ENCODE peak calls at places on chromosomes 16 and 17, in six cellular contexts. Z, U, T, H, B and V are unnamed samples.

GRCh38 chr16:51524555-51525373 is 373.7 kb upstream of the SALL1 start:
- DNase-seq in Z (no peak), U (peak; percentile 26), T (no peak), H (peak; percentile 55), B (no peak), V (peak; percentile 51)

GRCh38 chr16:22732959-22733358 is 81.0 kb upstream of the HS3ST2 start:
- DNase-seq in Z (no peak), U (no peak), T (no peak), H (no peak), B (no peak), V (no peak)

GRCh38 chr17:76528156-76528527 is 9.4 kb downstream of the CYGB start:
- DNase-seq in Z (no peak), U (no peak), T (no peak), H (no peak), B (no peak), V (no peak)

GRCh38 chr16:30926333-30926811 is 3.0 kb downstream of the FBXL19 start:
- DNase-seq in Z (no peak), U (no peak), T (no peak), H (no peak), B (no peak), V (no peak)

GRCh38 chr17:30005709-30006320 is 64.4 kb downstream of the EFCAB5 start:
- DNase-seq in Z (no peak), U (no peak), T (no peak), H (no peak), B (no peak), V (peak; percentile 41)

GRCh38 chr16:84532299-84532724 is 27.9 kb upstream of the MEAK7 start:
- DNase-seq in Z (peak; percentile 62), U (peak; percentile 62), T (no peak), H (peak; percentile 63), B (peak; percentile 78), V (peak; percentile 81)

GRCh38 chr16:56589141-56590039 is at the start of gene MT3:
- DNase-seq in Z (no peak), U (no peak), T (peak; percentile 70), H (peak; percentile 9), B (no peak), V (peak; percentile 32)

GRCh38 chr17:65730711-65731169 is 169.3 kb upstream of the AXIN2 start:
- DNase-seq in Z (no peak), U (no peak), T (no peak), H (no peak), B (peak; percentile 64), V (no peak)

GRCh38 chr16:4937782-4938682 is 1.1 kb upstream of the PPL start:
- DNase-seq in Z (no peak), U (no peak), T (no peak), H (peak; percentile 77), B (no peak), V (peak; percentile 57)

GRCh38 chr17:81509687-81510523 is 2.7 kb downstream of the ACTG1 start:
- DNase-seq in Z (no peak), U (no peak), T (no peak), H (no peak), B (no peak), V (no peak)

GRCh38 chr16:86924537-86924936 is 346.2 kb downstream of the FOXL1 start:
- DNase-seq in Z (no peak), U (no peak), T (no peak), H (no peak), B (no peak), V (peak; percentile 62)

GRCh38 chr16:6957676-6958075 is 375.0 kb upstream of the RBFOX1 start:
- DNase-seq in Z (no peak), U (no peak), T (peak; percentile 20), H (no peak), B (no peak), V (no peak)

GRCh38 chr16:54479546-54479945 is 193.0 kb upstream of the IRX3 start:
- DNase-seq in Z (no peak), U (no peak), T (no peak), H (no peak), B (no peak), V (no peak)

GRCh38 chr17:76268015-76268749 is 3.0 kb downstream of the UBALD2 start:
- DNase-seq in Z (peak; percentile 82), U (no peak), T (peak; percentile 64), H (peak; percentile 57), B (peak; percentile 93), V (peak; percentile 95)

GRCh38 chr17:56896968-56897359 is 16.9 kb downstream of the TRIM25 start:
- DNase-seq in Z (no peak), U (no peak), T (no peak), H (no peak), B (no peak), V (no peak)

GRCh38 chr16:35391328-35391727 is 1931.9 kb downstream of the TP53TG3F start:
- DNase-seq in Z (peak; percentile 15), U (no peak), T (peak; percentile 17), H (no peak), B (no peak), V (peak; percentile 62)

GRCh38 chr17:71436479-71436878 is 684.3 kb upstream of the SOX9 start:
- DNase-seq in Z (no peak), U (no peak), T (no peak), H (no peak), B (no peak), V (peak; percentile 41)

GRCh38 chr17:71441098-71441497 is 679.7 kb upstream of the SOX9 start:
- DNase-seq in Z (no peak), U (peak; percentile 45), T (no peak), H (no peak), B (no peak), V (peak; percentile 94)

GRCh38 chr17:71440513-71440912 is 680.3 kb upstream of the SOX9 start:
- DNase-seq in Z (no peak), U (no peak), T (no peak), H (no peak), B (no peak), V (no peak)

GRCh38 chr17:71437176-71437575 is 683.6 kb upstream of the SOX9 start:
- DNase-seq in Z (no peak), U (no peak), T (no peak), H (no peak), B (no peak), V (no peak)

DNA sequence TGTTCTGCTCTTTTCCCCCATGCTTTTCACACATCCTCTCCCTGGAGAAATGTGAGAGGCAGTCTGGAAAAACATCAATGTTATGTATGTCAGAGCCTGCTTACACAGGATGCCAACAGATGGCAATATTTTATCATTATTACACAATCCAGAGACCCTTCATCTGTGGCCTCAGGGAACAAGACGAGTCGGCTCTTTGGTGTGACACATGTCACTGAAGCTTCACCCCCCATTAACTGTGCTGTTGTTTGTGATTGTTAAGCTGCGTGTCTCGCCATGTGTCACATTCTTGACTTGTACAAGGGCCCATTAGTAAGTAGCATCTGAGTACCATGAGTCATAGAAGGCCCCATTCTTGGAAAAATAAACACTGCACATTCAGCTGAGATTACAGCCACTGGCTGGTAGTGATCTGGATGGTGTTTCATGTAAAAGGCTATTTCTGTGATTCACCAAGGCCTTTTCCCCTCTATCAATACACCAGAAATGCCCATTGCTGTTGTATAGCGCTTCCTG is 682.1 kb upstream of the SOX9 start:
- DNase-seq in Z (no peak), U (peak; percentile 57), T (peak; percentile 17), H (peak; percentile 65), B (no peak), V (peak; percentile 96)
- TF ChIP-seq CTCF in Z (no peak), U (peak; percentile 38), T (no peak), H (no peak), B (no peak), V (no peak)

GRCh38 chr17:31013844-31014243 is 43.0 kb downstream of the RNF135 start:
- DNase-seq in Z (no peak), U (no peak), T (no peak), H (no peak), B (no peak), V (no peak)

GRCh38 chr17:31019004-31019403 is 48.2 kb downstream of the RNF135 start:
- DNase-seq in Z (no peak), U (no peak), T (no peak), H (no peak), B (no peak), V (no peak)

DNA sequence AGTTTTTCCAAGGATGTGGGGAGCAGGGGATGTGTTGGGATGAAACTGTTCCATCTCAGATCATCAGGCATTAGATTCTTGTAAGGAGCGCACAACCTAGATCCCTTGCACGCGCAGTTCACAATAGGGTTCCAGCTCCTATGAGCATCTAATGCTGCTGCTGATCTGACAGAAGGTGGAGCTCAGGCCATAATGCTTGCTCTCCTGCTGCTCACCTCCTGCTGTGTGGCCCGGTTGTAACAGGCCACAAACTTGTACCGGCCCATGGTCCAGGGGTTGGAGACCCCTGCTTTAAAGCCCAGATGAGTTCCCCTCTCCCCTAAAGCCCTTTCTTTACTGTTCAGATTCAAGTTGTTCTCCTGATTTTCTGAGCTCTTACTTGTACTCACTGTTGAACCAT is 44.8 kb downstream of the RNF135 start:
- DNase-seq in Z (no peak), U (no peak), T (no peak), H (no peak), B (no peak), V (peak; percentile 11)
- TF ChIP-seq CTCF in Z (no peak), U (no peak), T (no peak), H (no peak), B (no peak), V (peak; percentile 27)

DNA sequence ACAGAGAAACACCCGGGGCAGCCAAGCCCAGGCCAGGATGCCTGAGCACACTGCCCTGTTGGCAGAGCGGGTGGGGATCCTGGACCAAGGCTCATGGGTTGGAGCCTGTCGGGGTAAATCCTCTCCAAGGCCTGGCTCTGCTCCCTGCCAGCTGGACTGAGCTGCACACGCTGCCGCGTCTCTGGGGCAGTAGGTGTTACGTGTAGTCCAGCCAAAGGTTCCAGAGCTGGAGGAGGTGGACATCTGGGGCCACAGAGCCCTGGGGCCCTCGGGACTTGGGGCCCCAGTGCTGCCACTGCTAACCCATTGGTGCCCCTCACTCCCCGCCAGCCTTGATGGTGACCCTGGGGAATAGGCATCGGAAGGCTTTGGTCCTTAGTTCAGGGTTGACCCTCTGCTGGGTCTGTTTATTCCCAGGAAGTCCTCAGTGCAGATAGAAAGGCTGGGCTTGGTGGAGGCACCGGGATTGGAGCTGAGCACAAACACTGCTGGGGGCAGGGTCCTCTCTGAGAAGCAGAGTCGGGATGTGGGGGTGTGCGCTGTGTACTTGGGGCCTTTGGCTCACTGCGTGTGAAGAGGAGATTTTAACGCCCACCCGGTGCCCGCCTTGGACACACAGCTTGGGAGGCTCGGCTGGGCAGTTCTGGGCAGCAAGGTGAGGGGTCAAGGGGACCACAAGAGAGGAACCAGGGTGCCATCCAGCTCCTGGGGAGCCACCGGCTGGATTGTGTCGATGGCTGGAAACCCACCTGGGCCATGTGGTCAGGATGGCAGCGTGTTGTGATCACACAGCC is 16.3 kb upstream of the CBX4 start:
- DNase-seq in Z (no peak), U (no peak), T (no peak), H (no peak), B (no peak), V (no peak)
- TF ChIP-seq CTCF in Z (no peak), U (no peak), T (no peak), H (no peak), B (no peak), V (no peak)

GRCh38 chr17:73214008-73214407 is 21.2 kb downstream of the COG1 start:
- DNase-seq in Z (no peak), U (no peak), T (no peak), H (no peak), B (no peak), V (no peak)

GRCh38 chr17:73210002-73210678 is 17.3 kb downstream of the COG1 start:
- DNase-seq in Z (no peak), U (peak; percentile 75), T (no peak), H (no peak), B (no peak), V (peak; percentile 13)

GRCh38 chr17:73211745-73212144 is 18.9 kb downstream of the COG1 start:
- DNase-seq in Z (no peak), U (no peak), T (no peak), H (no peak), B (no peak), V (no peak)

GRCh38 chr17:73214851-73215250 is 22.0 kb downstream of the COG1 start:
- DNase-seq in Z (no peak), U (no peak), T (no peak), H (no peak), B (no peak), V (no peak)

GRCh38 chr17:73215414-73215813 is 22.6 kb downstream of the COG1 start:
- DNase-seq in Z (no peak), U (no peak), T (no peak), H (no peak), B (no peak), V (peak; percentile 9)
- TF ChIP-seq CTCF in Z (no peak), U (no peak), T (no peak), H (no peak), B (no peak), V (peak; percentile 16)